ENCODE peak calls at places on chromosome X, in five cellular contexts. One of them, this sample, is unnamed.

GRCh38 chrX:2829066-2829430 is 318 bp downstream of the GYG2 start:
- DNase-seq in Panc1: no peak
- DNase-seq in SK-N-SH: peak
- DNase-seq in HCT116: no peak
- DNase-seq in K562: no peak
- DNase-seq in this sample: peak

GRCh38 chrX:75603833-75604232 is 81.0 kb upstream of the ZDHHC15 start:
- DNase-seq in Panc1: no peak
- DNase-seq in SK-N-SH: peak
- DNase-seq in HCT116: no peak
- DNase-seq in K562: peak
- DNase-seq in this sample: peak

GRCh38 chrX:50812995-50813842 is 775 bp downstream of the SHROOM4 start:
- DNase-seq in Panc1: no peak
- DNase-seq in SK-N-SH: peak
- DNase-seq in HCT116: no peak
- DNase-seq in K562: no peak
- DNase-seq in this sample: peak

GRCh38 chrX:118726887-118727685 is at the start of gene IL13RA1:
- DNase-seq in Panc1: peak
- DNase-seq in SK-N-SH: peak
- DNase-seq in HCT116: peak
- DNase-seq in K562: peak
- DNase-seq in this sample: peak

GRCh38 chrX:132369650-132370049 is 119.2 kb downstream of the MBNL3 start:
- DNase-seq in Panc1: no peak
- DNase-seq in SK-N-SH: no peak
- DNase-seq in HCT116: no peak
- DNase-seq in K562: no peak
- DNase-seq in this sample: no peak

GRCh38 chrX:120749141-120749846 is 119.4 kb upstream of the C1GALT1C1 start:
- DNase-seq in Panc1: no peak
- DNase-seq in SK-N-SH: no peak
- DNase-seq in HCT116: no peak
- DNase-seq in K562: no peak
- DNase-seq in this sample: no peak

GRCh38 chrX:146831994-146832393 is 17.4 kb upstream of the CXorf51A start:
- DNase-seq in Panc1: no peak
- DNase-seq in SK-N-SH: no peak
- DNase-seq in HCT116: no peak
- DNase-seq in K562: no peak
- DNase-seq in this sample: no peak

GRCh38 chrX:44946771-44947170 is 73.8 kb downstream of the KDM6A start:
- DNase-seq in Panc1: no peak
- DNase-seq in SK-N-SH: no peak
- DNase-seq in HCT116: no peak
- DNase-seq in K562: no peak
- DNase-seq in this sample: no peak

GRCh38 chrX:103607385-103608304 is at the start of gene TCEAL3:
- DNase-seq in Panc1: no peak
- DNase-seq in SK-N-SH: peak
- DNase-seq in HCT116: no peak
- DNase-seq in K562: no peak
- DNase-seq in this sample: peak

GRCh38 chrX:38561126-38561868 is at the start of gene TSPAN7:
- DNase-seq in Panc1: no peak
- DNase-seq in SK-N-SH: peak
- DNase-seq in HCT116: peak
- DNase-seq in K562: peak
- DNase-seq in this sample: peak

GRCh38 chrX:39905946-39906345 is 191.8 kb downstream of the BCOR start:
- DNase-seq in Panc1: no peak
- DNase-seq in SK-N-SH: no peak
- DNase-seq in HCT116: no peak
- DNase-seq in K562: no peak
- DNase-seq in this sample: no peak

GRCh38 chrX:39909996-39910395 is 187.8 kb downstream of the BCOR start:
- DNase-seq in Panc1: no peak
- DNase-seq in SK-N-SH: no peak
- DNase-seq in HCT116: no peak
- DNase-seq in K562: no peak
- DNase-seq in this sample: no peak

GRCh38 chrX:39910651-39911050 is 187.1 kb downstream of the BCOR start:
- DNase-seq in Panc1: no peak
- DNase-seq in SK-N-SH: no peak
- DNase-seq in HCT116: no peak
- DNase-seq in K562: no peak
- DNase-seq in this sample: no peak

GRCh38 chrX:39905475-39905889 is 192.3 kb downstream of the BCOR start:
- DNase-seq in Panc1: no peak
- DNase-seq in SK-N-SH: peak
- DNase-seq in HCT116: no peak
- DNase-seq in K562: peak
- DNase-seq in this sample: no peak

GRCh38 chrX:39907964-39908616 is 189.7 kb downstream of the BCOR start:
- DNase-seq in Panc1: peak
- DNase-seq in SK-N-SH: peak
- DNase-seq in HCT116: peak
- DNase-seq in K562: no peak
- DNase-seq in this sample: no peak
- TF ChIP-seq POLR2AphosphoS5 in Panc1: no peak
- TF ChIP-seq POLR2AphosphoS5 in SK-N-SH: peak
- TF ChIP-seq POLR2AphosphoS5 in HCT116: no peak
- TF ChIP-seq POLR2AphosphoS5 in K562: no peak
- TF ChIP-seq POLR2AphosphoS5 in this sample: no peak

DNA sequence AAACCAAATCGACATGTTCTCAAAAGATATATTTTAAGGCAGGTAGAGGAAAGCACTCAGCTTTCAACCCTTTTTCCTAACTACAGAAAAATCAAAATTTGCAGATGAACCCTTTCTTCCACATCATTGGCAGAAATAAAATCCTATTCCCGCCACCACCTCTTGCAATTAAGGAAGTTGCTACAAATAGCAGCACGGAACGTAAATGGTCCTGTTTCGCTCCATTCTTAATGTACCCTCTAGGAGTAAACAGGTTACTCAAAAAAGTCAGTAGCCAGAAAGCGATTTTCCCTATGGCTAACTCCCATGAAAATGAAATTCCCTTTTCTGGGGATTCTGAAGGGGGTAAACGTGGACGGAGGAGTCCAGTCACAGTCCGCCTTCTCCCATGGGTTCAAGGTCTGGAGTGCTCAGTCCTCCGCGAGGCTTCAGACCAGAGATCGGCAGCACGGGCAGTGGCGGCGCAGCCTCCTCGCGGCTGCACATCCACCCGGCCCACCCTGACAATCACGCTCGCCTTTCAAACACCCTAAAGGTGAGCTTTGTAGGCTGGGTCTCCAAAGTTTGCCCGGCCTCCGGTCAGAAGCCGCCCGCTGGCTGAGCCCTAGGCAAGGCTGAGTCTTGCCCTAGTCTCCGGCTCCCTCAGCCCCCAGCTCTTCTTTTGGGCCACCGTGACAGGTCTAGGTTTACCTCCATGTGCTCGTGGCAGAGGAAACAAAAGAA is 1.8 kb downstream of the ATP11C start:
- DNase-seq in Panc1: no peak
- DNase-seq in SK-N-SH: peak
- DNase-seq in HCT116: no peak
- DNase-seq in K562: peak
- DNase-seq in this sample: peak
- TF ChIP-seq REST in Panc1: no peak
- TF ChIP-seq REST in SK-N-SH: no peak
- TF ChIP-seq REST in HCT116: no peak
- TF ChIP-seq REST in K562: no peak
- TF ChIP-seq REST in this sample: no peak

GRCh38 chrX:143580266-143580665 is 55.6 kb downstream of the SLITRK4 start:
- DNase-seq in Panc1: no peak
- DNase-seq in SK-N-SH: no peak
- DNase-seq in HCT116: no peak
- DNase-seq in K562: no peak
- DNase-seq in this sample: no peak
- TF ChIP-seq POLR2AphosphoS5 in Panc1: no peak
- TF ChIP-seq POLR2AphosphoS5 in SK-N-SH: no peak
- TF ChIP-seq POLR2AphosphoS5 in HCT116: no peak
- TF ChIP-seq POLR2AphosphoS5 in K562: no peak
- TF ChIP-seq POLR2AphosphoS5 in this sample: no peak

GRCh38 chrX:10414106-10414824 is 206.1 kb downstream of the MID1 start:
- DNase-seq in Panc1: no peak
- DNase-seq in SK-N-SH: no peak
- DNase-seq in HCT116: no peak
- DNase-seq in K562: no peak
- DNase-seq in this sample: no peak
- TF ChIP-seq REST in Panc1: no peak
- TF ChIP-seq REST in SK-N-SH: no peak
- TF ChIP-seq REST in HCT116: no peak
- TF ChIP-seq REST in K562: no peak
- TF ChIP-seq REST in this sample: no peak

GRCh38 chrX:9102956-9103355 is 69.0 kb upstream of the FAM9B start:
- DNase-seq in Panc1: no peak
- DNase-seq in SK-N-SH: no peak
- DNase-seq in HCT116: no peak
- DNase-seq in K562: no peak
- DNase-seq in this sample: no peak
- TF ChIP-seq POLR2AphosphoS5 in Panc1: no peak
- TF ChIP-seq POLR2AphosphoS5 in SK-N-SH: no peak
- TF ChIP-seq POLR2AphosphoS5 in HCT116: no peak
- TF ChIP-seq POLR2AphosphoS5 in K562: no peak
- TF ChIP-seq POLR2AphosphoS5 in this sample: no peak

DNA sequence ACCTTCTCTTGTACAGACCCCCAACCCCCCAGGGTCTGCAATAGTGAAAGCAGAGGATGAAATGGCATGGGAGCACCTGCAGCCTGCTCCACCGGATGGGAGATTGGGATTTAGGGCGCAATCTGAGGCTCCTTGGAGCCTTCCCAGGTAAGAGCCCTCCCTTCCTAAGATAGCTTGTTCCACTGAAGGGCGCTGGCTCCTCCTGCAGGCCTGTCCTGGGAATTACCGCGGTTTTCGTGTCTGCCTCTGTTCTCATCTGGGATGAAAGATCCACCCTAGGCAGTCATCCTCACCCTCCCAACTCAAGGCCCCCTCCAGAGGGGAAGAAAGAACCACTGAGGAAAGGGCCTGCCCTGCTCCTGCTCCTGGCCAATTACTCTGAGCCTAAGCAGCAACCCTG is 547.6 kb downstream of the SMARCA1 start:
- DNase-seq in Panc1: peak
- DNase-seq in SK-N-SH: peak
- DNase-seq in HCT116: no peak
- DNase-seq in K562: peak
- DNase-seq in this sample: peak
- TF ChIP-seq REST in Panc1: no peak
- TF ChIP-seq REST in SK-N-SH: no peak
- TF ChIP-seq REST in HCT116: no peak
- TF ChIP-seq REST in K562: no peak
- TF ChIP-seq REST in this sample: no peak

GRCh38 chrX:55451990-55452824 is at the start of gene MAGEH1:
- DNase-seq in Panc1: no peak
- DNase-seq in SK-N-SH: peak
- DNase-seq in HCT116: no peak
- DNase-seq in K562: peak
- DNase-seq in this sample: peak
- TF ChIP-seq POLR2AphosphoS5 in Panc1: peak
- TF ChIP-seq POLR2AphosphoS5 in SK-N-SH: peak
- TF ChIP-seq POLR2AphosphoS5 in HCT116: no peak
- TF ChIP-seq POLR2AphosphoS5 in K562: no peak
- TF ChIP-seq POLR2AphosphoS5 in this sample: peak